ENCODE peak calls at places on chromosome X, in nine cellular contexts. One of them, this sample, is unnamed.
A peak's percentile ranks its signal among the peaks of the same experiment; 100 is the strongest.

GRCh38 chrX:4936315-4936714 is 1222.9 kb upstream of the PRKX start:
- DNase-seq in Peyer's patch: no peak
- DNase-seq in spleen: no peak
- DNase-seq in stimulated activated CD4-positive, alpha-beta T cell treated with anti-CD3 and anti-CD28 coated beads, Interleukin-1b, Interleukin-23, amount 100 ng/mL, for 1 hour: no peak
- DNase-seq in smooth muscle cell of the brain vasculature: no peak
- DNase-seq in NCI-H1092 treated with DMSO at 0.1 percent for 48 hours: no peak
- DNase-seq in activated CD4-positive, alpha-beta T cell treated with anti-CD3 and anti-CD28 coated beads for 36 hours: no peak
- DNase-seq in body of pancreas: no peak
- DNase-seq in KG1: no peak
- DNase-seq in this sample: no peak

GRCh38 chrX:26192204-26192603 is at the start of gene MAGEB6:
- DNase-seq in Peyer's patch: no peak
- DNase-seq in spleen: no peak
- DNase-seq in stimulated activated CD4-positive, alpha-beta T cell treated with anti-CD3 and anti-CD28 coated beads, Interleukin-1b, Interleukin-23, amount 100 ng/mL, for 1 hour: no peak
- DNase-seq in smooth muscle cell of the brain vasculature: no peak
- DNase-seq in NCI-H1092 treated with DMSO at 0.1 percent for 48 hours: no peak
- DNase-seq in activated CD4-positive, alpha-beta T cell treated with anti-CD3 and anti-CD28 coated beads for 36 hours: no peak
- DNase-seq in body of pancreas: no peak
- DNase-seq in KG1: no peak
- DNase-seq in this sample: no peak

GRCh38 chrX:50117477-50117876 is 83.3 kb downstream of the AKAP4 start:
- DNase-seq in Peyer's patch: no peak
- DNase-seq in spleen: no peak
- DNase-seq in stimulated activated CD4-positive, alpha-beta T cell treated with anti-CD3 and anti-CD28 coated beads, Interleukin-1b, Interleukin-23, amount 100 ng/mL, for 1 hour: no peak
- DNase-seq in smooth muscle cell of the brain vasculature: no peak
- DNase-seq in NCI-H1092 treated with DMSO at 0.1 percent for 48 hours: no peak
- DNase-seq in activated CD4-positive, alpha-beta T cell treated with anti-CD3 and anti-CD28 coated beads for 36 hours: no peak
- DNase-seq in body of pancreas: no peak
- DNase-seq in KG1: no peak
- DNase-seq in this sample: no peak

GRCh38 chrX:133005616-133006015 is 47.2 kb upstream of the HS6ST2 start:
- DNase-seq in Peyer's patch: no peak
- DNase-seq in spleen: no peak
- DNase-seq in stimulated activated CD4-positive, alpha-beta T cell treated with anti-CD3 and anti-CD28 coated beads, Interleukin-1b, Interleukin-23, amount 100 ng/mL, for 1 hour: no peak
- DNase-seq in smooth muscle cell of the brain vasculature: no peak
- DNase-seq in NCI-H1092 treated with DMSO at 0.1 percent for 48 hours: no peak
- DNase-seq in activated CD4-positive, alpha-beta T cell treated with anti-CD3 and anti-CD28 coated beads for 36 hours: no peak
- DNase-seq in body of pancreas: no peak
- DNase-seq in KG1: no peak
- DNase-seq in this sample: no peak

GRCh38 chrX:124619710-124620109 is 273.3 kb downstream of the SH2D1A start:
- DNase-seq in Peyer's patch: no peak
- DNase-seq in spleen: no peak
- DNase-seq in stimulated activated CD4-positive, alpha-beta T cell treated with anti-CD3 and anti-CD28 coated beads, Interleukin-1b, Interleukin-23, amount 100 ng/mL, for 1 hour: no peak
- DNase-seq in smooth muscle cell of the brain vasculature: no peak
- DNase-seq in NCI-H1092 treated with DMSO at 0.1 percent for 48 hours: no peak
- DNase-seq in activated CD4-positive, alpha-beta T cell treated with anti-CD3 and anti-CD28 coated beads for 36 hours: no peak
- DNase-seq in body of pancreas: no peak
- DNase-seq in KG1: no peak
- DNase-seq in this sample: no peak

GRCh38 chrX:7711167-7711566 is 131.8 kb upstream of the VCX start:
- DNase-seq in Peyer's patch: no peak
- DNase-seq in spleen: no peak
- DNase-seq in stimulated activated CD4-positive, alpha-beta T cell treated with anti-CD3 and anti-CD28 coated beads, Interleukin-1b, Interleukin-23, amount 100 ng/mL, for 1 hour: no peak
- DNase-seq in smooth muscle cell of the brain vasculature: no peak
- DNase-seq in NCI-H1092 treated with DMSO at 0.1 percent for 48 hours: no peak
- DNase-seq in activated CD4-positive, alpha-beta T cell treated with anti-CD3 and anti-CD28 coated beads for 36 hours: no peak
- DNase-seq in body of pancreas: no peak
- DNase-seq in KG1: no peak
- DNase-seq in this sample: no peak

GRCh38 chrX:56947695-56948094 is 47.6 kb downstream of the SPIN3 start:
- DNase-seq in Peyer's patch: no peak
- DNase-seq in spleen: no peak
- DNase-seq in stimulated activated CD4-positive, alpha-beta T cell treated with anti-CD3 and anti-CD28 coated beads, Interleukin-1b, Interleukin-23, amount 100 ng/mL, for 1 hour: no peak
- DNase-seq in smooth muscle cell of the brain vasculature: no peak
- DNase-seq in NCI-H1092 treated with DMSO at 0.1 percent for 48 hours: no peak
- DNase-seq in activated CD4-positive, alpha-beta T cell treated with anti-CD3 and anti-CD28 coated beads for 36 hours: no peak
- DNase-seq in body of pancreas: no peak
- DNase-seq in KG1: no peak
- DNase-seq in this sample: no peak

GRCh38 chrX:9729161-9729885 is 36.3 kb downstream of the GPR143 start:
- DNase-seq in Peyer's patch: no peak
- DNase-seq in spleen: no peak
- DNase-seq in stimulated activated CD4-positive, alpha-beta T cell treated with anti-CD3 and anti-CD28 coated beads, Interleukin-1b, Interleukin-23, amount 100 ng/mL, for 1 hour: no peak
- DNase-seq in smooth muscle cell of the brain vasculature: no peak
- DNase-seq in NCI-H1092 treated with DMSO at 0.1 percent for 48 hours: no peak
- DNase-seq in activated CD4-positive, alpha-beta T cell treated with anti-CD3 and anti-CD28 coated beads for 36 hours: no peak
- DNase-seq in body of pancreas: no peak
- DNase-seq in KG1: no peak
- DNase-seq in this sample: no peak

GRCh38 chrX:132508834-132509233 is 20.0 kb upstream of the MBNL3 start:
- DNase-seq in Peyer's patch: no peak
- DNase-seq in spleen: no peak
- DNase-seq in stimulated activated CD4-positive, alpha-beta T cell treated with anti-CD3 and anti-CD28 coated beads, Interleukin-1b, Interleukin-23, amount 100 ng/mL, for 1 hour: no peak
- DNase-seq in smooth muscle cell of the brain vasculature: no peak
- DNase-seq in NCI-H1092 treated with DMSO at 0.1 percent for 48 hours: no peak
- DNase-seq in activated CD4-positive, alpha-beta T cell treated with anti-CD3 and anti-CD28 coated beads for 36 hours: no peak
- DNase-seq in body of pancreas: no peak
- DNase-seq in KG1: no peak
- DNase-seq in this sample: no peak

GRCh38 chrX:107691024-107691448 is 62.7 kb downstream of the PRPS1 start:
- DNase-seq in Peyer's patch: no peak
- DNase-seq in spleen: no peak
- DNase-seq in stimulated activated CD4-positive, alpha-beta T cell treated with anti-CD3 and anti-CD28 coated beads, Interleukin-1b, Interleukin-23, amount 100 ng/mL, for 1 hour: no peak
- DNase-seq in smooth muscle cell of the brain vasculature: no peak
- DNase-seq in NCI-H1092 treated with DMSO at 0.1 percent for 48 hours: no peak
- DNase-seq in activated CD4-positive, alpha-beta T cell treated with anti-CD3 and anti-CD28 coated beads for 36 hours: no peak
- DNase-seq in body of pancreas: no peak
- DNase-seq in KG1: no peak
- DNase-seq in this sample: no peak

GRCh38 chrX:20315140-20315539 is 48.4 kb upstream of the RPS6KA3 start:
- DNase-seq in Peyer's patch: no peak
- DNase-seq in spleen: no peak
- DNase-seq in stimulated activated CD4-positive, alpha-beta T cell treated with anti-CD3 and anti-CD28 coated beads, Interleukin-1b, Interleukin-23, amount 100 ng/mL, for 1 hour: no peak
- DNase-seq in smooth muscle cell of the brain vasculature: no peak
- DNase-seq in NCI-H1092 treated with DMSO at 0.1 percent for 48 hours: no peak
- DNase-seq in activated CD4-positive, alpha-beta T cell treated with anti-CD3 and anti-CD28 coated beads for 36 hours: no peak
- DNase-seq in body of pancreas: no peak
- DNase-seq in KG1: no peak
- DNase-seq in this sample: no peak

GRCh38 chrX:8052909-8053308 is 118.2 kb downstream of the VCX2 start:
- DNase-seq in Peyer's patch: no peak
- DNase-seq in spleen: no peak
- DNase-seq in stimulated activated CD4-positive, alpha-beta T cell treated with anti-CD3 and anti-CD28 coated beads, Interleukin-1b, Interleukin-23, amount 100 ng/mL, for 1 hour: no peak
- DNase-seq in smooth muscle cell of the brain vasculature: no peak
- DNase-seq in NCI-H1092 treated with DMSO at 0.1 percent for 48 hours: peak; percentile 67
- DNase-seq in activated CD4-positive, alpha-beta T cell treated with anti-CD3 and anti-CD28 coated beads for 36 hours: no peak
- DNase-seq in body of pancreas: no peak
- DNase-seq in KG1: no peak
- DNase-seq in this sample: no peak

GRCh38 chrX:19557816-19558215 is 42.5 kb upstream of the MAP3K15 start:
- DNase-seq in Peyer's patch: no peak
- DNase-seq in spleen: no peak
- DNase-seq in stimulated activated CD4-positive, alpha-beta T cell treated with anti-CD3 and anti-CD28 coated beads, Interleukin-1b, Interleukin-23, amount 100 ng/mL, for 1 hour: no peak
- DNase-seq in smooth muscle cell of the brain vasculature: no peak
- DNase-seq in NCI-H1092 treated with DMSO at 0.1 percent for 48 hours: no peak
- DNase-seq in activated CD4-positive, alpha-beta T cell treated with anti-CD3 and anti-CD28 coated beads for 36 hours: no peak
- DNase-seq in body of pancreas: no peak
- DNase-seq in KG1: no peak
- DNase-seq in this sample: no peak

GRCh38 chrX:108167211-108167872 is 75.8 kb downstream of the ATG4A start:
- DNase-seq in Peyer's patch: no peak
- DNase-seq in spleen: no peak
- DNase-seq in stimulated activated CD4-positive, alpha-beta T cell treated with anti-CD3 and anti-CD28 coated beads, Interleukin-1b, Interleukin-23, amount 100 ng/mL, for 1 hour: no peak
- DNase-seq in smooth muscle cell of the brain vasculature: no peak
- DNase-seq in NCI-H1092 treated with DMSO at 0.1 percent for 48 hours: no peak
- DNase-seq in activated CD4-positive, alpha-beta T cell treated with anti-CD3 and anti-CD28 coated beads for 36 hours: peak; percentile 12
- DNase-seq in body of pancreas: no peak
- DNase-seq in KG1: no peak
- DNase-seq in this sample: no peak

GRCh38 chrX:38489341-38489740 is 72.0 kb upstream of the TSPAN7 start:
- DNase-seq in Peyer's patch: no peak
- DNase-seq in spleen: no peak
- DNase-seq in stimulated activated CD4-positive, alpha-beta T cell treated with anti-CD3 and anti-CD28 coated beads, Interleukin-1b, Interleukin-23, amount 100 ng/mL, for 1 hour: no peak
- DNase-seq in smooth muscle cell of the brain vasculature: no peak
- DNase-seq in NCI-H1092 treated with DMSO at 0.1 percent for 48 hours: no peak
- DNase-seq in activated CD4-positive, alpha-beta T cell treated with anti-CD3 and anti-CD28 coated beads for 36 hours: no peak
- DNase-seq in body of pancreas: no peak
- DNase-seq in KG1: no peak
- DNase-seq in this sample: no peak

GRCh38 chrX:143437439-143437838 is 79.8 kb downstream of the SPANXN3 start:
- DNase-seq in Peyer's patch: no peak
- DNase-seq in spleen: no peak
- DNase-seq in stimulated activated CD4-positive, alpha-beta T cell treated with anti-CD3 and anti-CD28 coated beads, Interleukin-1b, Interleukin-23, amount 100 ng/mL, for 1 hour: no peak
- DNase-seq in smooth muscle cell of the brain vasculature: no peak
- DNase-seq in NCI-H1092 treated with DMSO at 0.1 percent for 48 hours: peak; percentile 58
- DNase-seq in activated CD4-positive, alpha-beta T cell treated with anti-CD3 and anti-CD28 coated beads for 36 hours: no peak
- DNase-seq in body of pancreas: no peak
- DNase-seq in KG1: no peak
- DNase-seq in this sample: peak; percentile 1

GRCh38 chrX:139758250-139758649 is 50.3 kb upstream of the MCF2 start:
- DNase-seq in Peyer's patch: no peak
- DNase-seq in spleen: no peak
- DNase-seq in stimulated activated CD4-positive, alpha-beta T cell treated with anti-CD3 and anti-CD28 coated beads, Interleukin-1b, Interleukin-23, amount 100 ng/mL, for 1 hour: no peak
- DNase-seq in smooth muscle cell of the brain vasculature: no peak
- DNase-seq in NCI-H1092 treated with DMSO at 0.1 percent for 48 hours: no peak
- DNase-seq in activated CD4-positive, alpha-beta T cell treated with anti-CD3 and anti-CD28 coated beads for 36 hours: no peak
- DNase-seq in body of pancreas: no peak
- DNase-seq in KG1: no peak
- DNase-seq in this sample: no peak

GRCh38 chrX:19440713-19441112 is 74.6 kb downstream of the MAP3K15 start:
- DNase-seq in Peyer's patch: no peak
- DNase-seq in spleen: no peak
- DNase-seq in stimulated activated CD4-positive, alpha-beta T cell treated with anti-CD3 and anti-CD28 coated beads, Interleukin-1b, Interleukin-23, amount 100 ng/mL, for 1 hour: no peak
- DNase-seq in smooth muscle cell of the brain vasculature: no peak
- DNase-seq in NCI-H1092 treated with DMSO at 0.1 percent for 48 hours: no peak
- DNase-seq in activated CD4-positive, alpha-beta T cell treated with anti-CD3 and anti-CD28 coated beads for 36 hours: no peak
- DNase-seq in body of pancreas: no peak
- DNase-seq in KG1: no peak
- DNase-seq in this sample: no peak